ENCODE peak calls at places on chromosomes 11 and 22, in ten cellular contexts. F is hepatocyte, Q is Calu3, L is brain microvascular endothelial cell, J is GM12864, A is GM13976, W is CD14-positive monocyte, V is AG10803, M is fibroblast of mammary gland, G is IMR-90. E is an unnamed sample.

GRCh38 chr11:92152245-92152644 is 72.4 kb upstream of the FAT3 start:
- DNase-seq in F (no peak), Q (no peak), L (no peak), J (no peak), A (no peak), W (no peak), V (peak; percentile 9), M (no peak), G (no peak), E (no peak)

GRCh38 chr11:10197091-10197490 is 96.9 kb downstream of the SBF2 start:
- DNase-seq in F (no peak), Q (no peak), L (no peak), J (no peak), A (no peak), W (no peak), V (peak; percentile 85), M (peak; percentile 76), G (peak; percentile 28), E (no peak)

GRCh38 chr11:67248653-67249052 is 17.6 kb upstream of the GRK2 start:
- DNase-seq in F (no peak), Q (peak; percentile 66), L (no peak), J (no peak), A (no peak), W (no peak), V (peak; percentile 61), M (peak; percentile 62), G (no peak), E (peak; percentile 88)

GRCh38 chr22:49547751-49548239 is 279.9 kb downstream of the BRD1 start:
- DNase-seq in F (no peak), Q (peak; percentile 10), L (no peak), J (no peak), A (no peak), W (no peak), V (no peak), M (no peak), G (no peak), E (no peak)

GRCh38 chr22:37334859-37335818 is 52.8 kb downstream of the CYTH4 start:
- DNase-seq in F (no peak), Q (no peak), L (no peak), J (no peak), A (no peak), W (no peak), V (no peak), M (no peak), G (no peak), E (no peak)

GRCh38 chr22:20080445-20080775 is 369 bp downstream of the DGCR8 start:
- DNase-seq in F (peak; percentile 86), Q (peak; percentile 81), L (peak; percentile 2), J (no peak), A (peak; percentile 90), W (peak; percentile 53), V (peak; percentile 49), M (peak; percentile 34), G (peak; percentile 30), E (peak; percentile 63)

GRCh38 chr11:35144103-35144741 is 5.3 kb downstream of the CD44 start:
- DNase-seq in F (no peak), Q (peak; percentile 24), L (peak; percentile 53), J (peak; percentile 88), A (peak; percentile 60), W (peak; percentile 68), V (peak; percentile 92), M (peak; percentile 75), G (peak; percentile 84), E (peak; percentile 80)

GRCh38 chr11:93122535-93122934 is 75.3 kb downstream of the SLC36A4 start:
- DNase-seq in F (no peak), Q (no peak), L (no peak), J (no peak), A (no peak), W (no peak), V (no peak), M (no peak), G (no peak), E (no peak)

GRCh38 chr11:75342966-75343870 is 8.2 kb downstream of the ARRB1 start:
- DNase-seq in F (peak; percentile 84), Q (peak; percentile 53), L (no peak), J (no peak), A (no peak), W (no peak), V (no peak), M (peak; percentile 66), G (peak; percentile 65), E (no peak)

GRCh38 chr11:121650520-121651266 is 197.9 kb upstream of the SORL1-AS1 start:
- DNase-seq in F (no peak), Q (no peak), L (no peak), J (no peak), A (peak; percentile 33), W (no peak), V (no peak), M (no peak), G (no peak), E (no peak)

GRCh38 chr11:13850256-13851010 is 112.1 kb upstream of the SPON1 start:
- DNase-seq in F (no peak), Q (no peak), L (no peak), J (no peak), A (no peak), W (no peak), V (no peak), M (no peak), G (no peak), E (no peak)

DNA sequence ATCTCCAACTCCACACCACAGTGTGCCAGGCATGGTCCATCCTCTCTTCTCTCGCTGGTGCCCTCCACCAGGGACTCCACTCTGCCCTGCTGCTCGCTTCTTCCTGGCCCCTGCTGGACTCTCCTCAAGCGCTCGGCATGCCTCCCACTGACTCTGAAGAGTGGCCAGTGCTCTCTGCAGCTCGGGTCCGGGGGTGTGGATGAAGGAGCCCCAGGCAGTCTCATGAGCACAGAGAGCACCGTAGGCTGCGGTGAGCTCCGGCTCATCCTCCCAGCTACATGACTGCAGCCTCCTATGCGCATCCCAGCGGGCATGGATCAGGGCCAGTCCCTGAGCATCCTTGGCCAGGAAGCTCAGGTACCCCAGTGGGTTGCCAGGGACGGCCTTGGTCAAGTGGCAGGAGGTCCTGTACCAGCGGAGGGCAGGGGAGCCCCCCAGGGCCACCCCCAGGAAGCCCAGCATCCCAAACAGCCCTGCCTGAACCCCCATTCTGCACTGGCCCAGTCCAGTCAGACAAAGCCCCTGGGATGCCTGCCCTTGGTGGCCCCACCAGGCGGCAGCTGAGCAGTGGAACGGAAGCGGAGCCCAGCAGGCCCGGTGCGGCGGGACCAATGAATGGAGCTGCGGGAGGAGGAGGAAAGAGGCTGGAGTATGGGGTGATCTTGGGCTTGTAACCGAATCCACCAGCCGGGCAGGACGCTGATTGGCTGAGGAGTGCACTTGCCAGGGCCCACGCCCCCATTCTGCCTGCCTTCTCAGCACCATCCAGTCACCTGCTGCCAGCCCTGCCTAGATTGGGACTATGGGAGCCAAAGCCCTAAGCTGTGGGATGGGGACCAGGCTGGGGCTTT is at the start of gene PLA2G3:
- DNase-seq in F (peak; percentile 34), Q (no peak), L (peak; percentile 51), J (no peak), A (peak; percentile 26), W (no peak), V (no peak), M (peak; percentile 62), G (peak; percentile 60), E (no peak)
- TF ChIP-seq CTCF in F (no peak), Q (no peak), L (peak; percentile 45), J (no peak), A (no peak), W (no peak), V (no peak), M (no peak), G (peak; percentile 4), E (no peak)

GRCh38 chr11:19679952-19680823 is 32.4 kb upstream of the NAV2 start:
- DNase-seq in F (peak; percentile 88), Q (peak; percentile 81), L (peak; percentile 98), J (no peak), A (no peak), W (no peak), V (peak; percentile 96), M (peak; percentile 99), G (peak; percentile 99), E (peak; percentile 88)
- TF ChIP-seq CTCF in F (no peak), Q (no peak), L (peak; percentile 39), J (no peak), A (no peak), W (no peak), V (peak; percentile 24), M (peak; percentile 10), G (peak; percentile 12), E (no peak)

GRCh38 chr22:46613606-46613997 is 6.6 kb upstream of the GRAMD4 start:
- DNase-seq in F (no peak), Q (peak; percentile 11), L (no peak), J (peak; percentile 19), A (peak; percentile 69), W (no peak), V (no peak), M (peak; percentile 19), G (no peak), E (no peak)

GRCh38 chr22:46611189-46611588 is 9.0 kb upstream of the GRAMD4 start:
- DNase-seq in F (no peak), Q (no peak), L (no peak), J (no peak), A (no peak), W (no peak), V (no peak), M (no peak), G (no peak), E (no peak)

GRCh38 chr22:46612341-46612903 is 7.8 kb upstream of the GRAMD4 start:
- DNase-seq in F (no peak), Q (no peak), L (no peak), J (no peak), A (no peak), W (no peak), V (no peak), M (no peak), G (no peak), E (no peak)

GRCh38 chr22:46612904-46613605 is 7.1 kb upstream of the GRAMD4 start:
- DNase-seq in F (no peak), Q (no peak), L (no peak), J (no peak), A (no peak), W (no peak), V (no peak), M (no peak), G (no peak), E (no peak)

GRCh38 chr22:46614070-46614931 is 5.9 kb upstream of the GRAMD4 start:
- DNase-seq in F (no peak), Q (no peak), L (no peak), J (peak; percentile 42), A (peak; percentile 62), W (peak; percentile 71), V (no peak), M (no peak), G (no peak), E (no peak)
- TF ChIP-seq CTCF in F (no peak), Q (no peak), L (no peak), J (no peak), A (no peak), W (no peak), V (no peak), M (no peak), G (no peak), E (no peak)

DNA sequence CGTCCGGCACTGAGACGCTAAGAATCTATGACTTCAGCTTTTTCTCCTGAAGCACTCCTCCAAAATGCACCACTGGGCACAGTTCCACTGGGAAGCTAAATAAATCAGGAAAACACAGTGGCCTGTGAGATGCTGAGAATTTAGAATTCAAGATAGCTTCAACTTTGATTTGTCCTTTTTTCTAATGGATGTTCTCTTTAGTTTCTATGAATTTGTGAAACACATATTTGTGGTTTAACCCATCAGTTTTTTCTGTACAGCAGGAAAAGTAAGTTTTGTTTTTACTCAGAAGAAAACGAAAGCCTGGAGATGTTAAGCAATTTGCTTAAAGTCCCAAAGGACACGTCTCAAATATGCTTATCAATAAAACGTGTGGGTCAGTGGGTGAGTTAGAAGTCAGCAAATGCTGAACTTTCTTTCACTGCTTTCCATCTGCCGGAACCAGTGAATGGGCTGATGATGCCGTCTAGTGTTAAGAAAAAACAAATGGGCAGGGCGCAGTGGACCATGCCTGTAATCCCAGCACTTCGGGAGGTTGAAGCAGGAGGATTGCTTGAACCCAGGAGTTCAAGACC is 40.7 kb upstream of the CLMP start:
- DNase-seq in F (no peak), Q (no peak), L (no peak), J (no peak), A (no peak), W (no peak), V (peak; percentile 79), M (peak; percentile 95), G (peak; percentile 74), E (no peak)
- TF ChIP-seq CTCF in F (no peak), Q (no peak), L (no peak), J (no peak), A (no peak), W (no peak), V (peak; percentile 40), M (peak; percentile 40), G (no peak), E (no peak)

E was measured in RWPE1.